ENCODE peak calls at places on chromosomes 16 and 17, in seven cellular contexts. One of them, this sample, is unnamed.

GRCh38 chr17:76119409-76120371 is 16.1 kb upstream of the EXOC7 start:
- DNase-seq in activated T-cell treated with anti-CD3 and anti-CD28 coated beads, Interleukin-2, amount 50 U/mL, for 4 hours: no peak
- DNase-seq in NCI-H2081: no peak
- DNase-seq in amygdala: no peak
- DNase-seq in frontal cortex: no peak
- DNase-seq in heart left ventricle: no peak
- DNase-seq in mucosa of descending colon: no peak
- DNase-seq in this sample: no peak

GRCh38 chr16:87560428-87561199 is 41.7 kb upstream of the JPH3 start:
- DNase-seq in activated T-cell treated with anti-CD3 and anti-CD28 coated beads, Interleukin-2, amount 50 U/mL, for 4 hours: no peak
- DNase-seq in NCI-H2081: no peak
- DNase-seq in amygdala: no peak
- DNase-seq in frontal cortex: no peak
- DNase-seq in heart left ventricle: peak
- DNase-seq in mucosa of descending colon: peak
- DNase-seq in this sample: peak

GRCh38 chr17:73641779-73642580 is 2.3 kb downstream of the SDK2 start:
- DNase-seq in activated T-cell treated with anti-CD3 and anti-CD28 coated beads, Interleukin-2, amount 50 U/mL, for 4 hours: no peak
- DNase-seq in NCI-H2081: peak
- DNase-seq in amygdala: no peak
- DNase-seq in frontal cortex: no peak
- DNase-seq in heart left ventricle: no peak
- DNase-seq in mucosa of descending colon: no peak
- DNase-seq in this sample: no peak

GRCh38 chr16:23597003-23597756 is 1.1 kb upstream of the NDUFAB1 start:
- DNase-seq in activated T-cell treated with anti-CD3 and anti-CD28 coated beads, Interleukin-2, amount 50 U/mL, for 4 hours: peak
- DNase-seq in NCI-H2081: peak
- DNase-seq in amygdala: no peak
- DNase-seq in frontal cortex: no peak
- DNase-seq in heart left ventricle: peak
- DNase-seq in mucosa of descending colon: peak
- DNase-seq in this sample: no peak

GRCh38 chr17:34913001-34913400 is 48.3 kb downstream of the CCT6B start:
- DNase-seq in activated T-cell treated with anti-CD3 and anti-CD28 coated beads, Interleukin-2, amount 50 U/mL, for 4 hours: no peak
- DNase-seq in NCI-H2081: no peak
- DNase-seq in amygdala: no peak
- DNase-seq in frontal cortex: no peak
- DNase-seq in heart left ventricle: no peak
- DNase-seq in mucosa of descending colon: no peak
- DNase-seq in this sample: no peak

GRCh38 chr17:54903375-54903774 is 2.7 kb downstream of the TOM1L1 start:
- DNase-seq in activated T-cell treated with anti-CD3 and anti-CD28 coated beads, Interleukin-2, amount 50 U/mL, for 4 hours: no peak
- DNase-seq in NCI-H2081: no peak
- DNase-seq in amygdala: no peak
- DNase-seq in frontal cortex: peak
- DNase-seq in heart left ventricle: peak
- DNase-seq in mucosa of descending colon: peak
- DNase-seq in this sample: no peak

GRCh38 chr17:4879591-4879990 is 19.7 kb upstream of the C17orf107 start:
- DNase-seq in activated T-cell treated with anti-CD3 and anti-CD28 coated beads, Interleukin-2, amount 50 U/mL, for 4 hours: no peak
- DNase-seq in NCI-H2081: no peak
- DNase-seq in amygdala: no peak
- DNase-seq in frontal cortex: no peak
- DNase-seq in heart left ventricle: no peak
- DNase-seq in mucosa of descending colon: no peak
- DNase-seq in this sample: no peak

GRCh38 chr16:22186517-22186916 is 19.6 kb upstream of the EEF2K start:
- DNase-seq in activated T-cell treated with anti-CD3 and anti-CD28 coated beads, Interleukin-2, amount 50 U/mL, for 4 hours: no peak
- DNase-seq in NCI-H2081: no peak
- DNase-seq in amygdala: no peak
- DNase-seq in frontal cortex: no peak
- DNase-seq in heart left ventricle: no peak
- DNase-seq in mucosa of descending colon: no peak
- DNase-seq in this sample: no peak

GRCh38 chr16:11916524-11917285 is 949 bp upstream of the GSPT1 start:
- DNase-seq in activated T-cell treated with anti-CD3 and anti-CD28 coated beads, Interleukin-2, amount 50 U/mL, for 4 hours: no peak
- DNase-seq in NCI-H2081: peak
- DNase-seq in amygdala: no peak
- DNase-seq in frontal cortex: peak
- DNase-seq in heart left ventricle: no peak
- DNase-seq in mucosa of descending colon: peak
- DNase-seq in this sample: peak

GRCh38 chr17:63997341-63998048 is 656 bp upstream of the PRR29 start:
- DNase-seq in activated T-cell treated with anti-CD3 and anti-CD28 coated beads, Interleukin-2, amount 50 U/mL, for 4 hours: no peak
- DNase-seq in NCI-H2081: no peak
- DNase-seq in amygdala: no peak
- DNase-seq in frontal cortex: no peak
- DNase-seq in heart left ventricle: no peak
- DNase-seq in mucosa of descending colon: peak
- DNase-seq in this sample: no peak